ENCODE peak calls at places on chromosomes 16 and 17, in seven cellular contexts. U is IMR-90, X is heart left ventricle, V is ovary, C is K562, B is testis, Z is uterus. O is an unnamed sample.

GRCh38 chr17:79681101-79681621 is 49.6 kb upstream of the ENPP7 start:
- DNase-seq in U (no peak), X (no peak), V (no peak), C (no peak), B (no peak), Z (no peak), O (no peak)

GRCh38 chr17:43572368-43572980 is 26.3 kb upstream of the ETV4 start:
- DNase-seq in U (peak; percentile 19), X (no peak), V (no peak), C (peak; percentile 51), B (no peak), Z (no peak), O (no peak)

GRCh38 chr17:76725580-76726230 is 701 bp downstream of the JMJD6 start:
- DNase-seq in U (peak; percentile 40), X (peak; percentile 89), V (peak; percentile 70), C (peak; percentile 73), B (peak; percentile 87), Z (peak; percentile 58), O (no peak)

GRCh38 chr17:80504671-80505413 is 28.4 kb upstream of the NPTX1 start:
- DNase-seq in U (peak; percentile 85), X (no peak), V (no peak), C (no peak), B (no peak), Z (no peak), O (peak; percentile 54)

GRCh38 chr16:85006639-85007038 is 4.7 kb downstream of the ZDHHC7 start:
- DNase-seq in U (peak; percentile 32), X (no peak), V (no peak), C (no peak), B (no peak), Z (no peak), O (no peak)

GRCh38 chr17:66934040-66934439 is 30.5 kb upstream of the CACNG4 start:
- DNase-seq in U (no peak), X (no peak), V (no peak), C (no peak), B (no peak), Z (no peak), O (no peak)

GRCh38 chr17:74156878-74157277 is 46.6 kb upstream of the RPL38 start:
- DNase-seq in U (no peak), X (no peak), V (no peak), C (no peak), B (no peak), Z (no peak), O (no peak)

GRCh38 chr17:9893606-9894005 is 11.5 kb downstream of the RCVRN start:
- DNase-seq in U (peak; percentile 42), X (no peak), V (no peak), C (no peak), B (no peak), Z (no peak), O (no peak)

GRCh38 chr17:43530303-43531081 is 15.6 kb downstream of the ETV4 start:
- DNase-seq in U (peak; percentile 93), X (peak; percentile 68), V (peak; percentile 89), C (peak; percentile 49), B (peak; percentile 88), Z (peak; percentile 73), O (no peak)

GRCh38 chr17:29461807-29462206 is 71.6 kb downstream of the TAOK1 start:
- DNase-seq in U (no peak), X (no peak), V (no peak), C (no peak), B (no peak), Z (no peak), O (no peak)
- TF ChIP-seq POLR2A in U (no peak), X (no peak), V (no peak), C (no peak), B (no peak), Z (no peak), O (no peak)

GRCh38 chr17:18183334-18184142 is at the start of gene ALKBH5:
- DNase-seq in U (peak; percentile 100), X (peak; percentile 97), V (peak; percentile 97), C (peak; percentile 97), B (peak; percentile 99), Z (peak; percentile 97), O (peak; percentile 100)
- TF ChIP-seq POLR2A in U (peak; percentile 92), X (peak; percentile 94), V (peak; percentile 99), C (peak; percentile 63), B (peak; percentile 72), Z (peak; percentile 91), O (peak; percentile 89)

DNA sequence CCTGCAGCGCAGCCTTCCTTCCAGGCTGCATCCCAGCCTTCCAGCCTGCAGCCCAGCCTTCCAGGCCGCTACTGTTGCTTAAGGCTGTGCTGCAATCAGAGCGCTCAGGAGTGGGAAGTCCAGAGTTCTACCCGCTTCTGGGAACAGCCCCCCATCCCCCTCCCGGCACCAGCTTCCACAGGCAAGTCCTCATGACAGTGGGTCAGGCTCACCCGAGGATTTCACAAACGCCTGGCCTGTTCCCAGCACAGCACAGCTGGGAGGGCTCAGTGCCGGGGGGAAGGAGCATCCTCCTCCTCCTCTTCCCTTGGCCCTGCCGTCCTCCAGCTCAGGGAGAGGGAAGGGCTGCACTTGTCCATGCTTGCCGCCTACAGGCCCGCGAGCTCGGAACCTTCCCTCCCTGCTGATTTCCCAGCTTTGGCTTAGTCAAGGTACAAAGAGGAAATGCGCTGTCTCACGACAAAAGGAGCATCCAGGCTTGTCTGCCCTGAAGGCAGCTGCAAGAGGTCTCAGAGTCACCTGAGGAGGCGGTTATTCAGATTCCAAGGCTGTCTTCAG is 8.3 kb downstream of the SOCS3 start:
- DNase-seq in U (peak; percentile 98), X (peak; percentile 94), V (peak; percentile 98), C (no peak), B (peak; percentile 92), Z (peak; percentile 100), O (peak; percentile 35)
- TF ChIP-seq POLR2A in U (no peak), X (no peak), V (peak; percentile 41), C (no peak), B (no peak), Z (no peak), O (no peak)

DNA sequence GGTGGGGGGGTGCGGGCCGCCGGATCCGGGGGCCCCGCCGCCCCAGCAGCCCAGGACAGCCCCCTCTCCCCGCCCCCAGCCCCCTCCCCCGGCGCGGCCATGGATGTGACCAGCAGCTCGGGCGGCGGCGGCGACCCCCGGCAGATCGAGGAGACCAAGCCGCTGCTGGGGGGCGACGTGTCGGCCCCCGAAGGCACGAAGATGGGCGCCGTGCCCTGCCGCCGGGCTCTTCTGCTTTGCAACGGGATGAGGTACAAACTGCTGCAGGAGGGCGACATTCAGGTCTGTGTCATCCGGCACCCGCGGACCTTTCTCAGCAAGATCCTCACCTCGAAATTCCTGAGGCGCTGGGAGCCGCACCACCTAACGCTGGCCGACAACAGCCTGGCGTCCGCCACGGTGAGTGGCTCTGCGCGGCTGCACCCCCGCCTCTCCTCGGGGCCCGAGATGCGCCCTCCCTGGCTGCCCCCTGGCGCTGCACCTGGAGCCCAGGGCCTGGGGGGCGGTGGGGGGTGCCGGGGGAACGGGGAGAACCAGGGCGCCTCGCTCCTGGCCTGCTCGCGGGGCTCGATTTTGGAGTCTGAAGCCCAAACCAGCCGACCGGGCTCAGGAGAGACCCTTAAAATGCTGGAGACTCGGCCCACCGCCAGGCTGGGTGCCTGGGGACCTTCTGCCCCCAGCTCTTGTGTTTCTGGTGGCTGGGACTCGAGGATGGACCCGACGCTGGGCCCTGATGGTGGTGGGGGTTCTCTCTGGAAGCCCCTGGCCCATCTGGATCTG is 725 bp downstream of the CMIP start:
- DNase-seq in U (peak; percentile 19), X (peak; percentile 72), V (peak; percentile 68), C (peak; percentile 83), B (peak; percentile 36), Z (peak; percentile 36), O (peak; percentile 81)
- TF ChIP-seq POLR2A in U (peak; percentile 21), X (no peak), V (no peak), C (peak; percentile 31), B (no peak), Z (no peak), O (no peak)

GRCh38 chr16:29664133-29664912 is 1.3 kb downstream of the SPN start:
- DNase-seq in U (no peak), X (no peak), V (no peak), C (peak; percentile 84), B (no peak), Z (no peak), O (no peak)

GRCh38 chr16:29663829-29664132 is 734 bp downstream of the SPN start:
- DNase-seq in U (no peak), X (no peak), V (no peak), C (no peak), B (no peak), Z (no peak), O (no peak)

GRCh38 chr16:29663020-29663828 is at the start of gene SPN:
- DNase-seq in U (no peak), X (no peak), V (no peak), C (peak; percentile 87), B (no peak), Z (no peak), O (no peak)

GRCh38 chr16:29662000-29662728 is 883 bp upstream of the SPN start:
- DNase-seq in U (no peak), X (no peak), V (no peak), C (no peak), B (no peak), Z (no peak), O (no peak)

DNA sequence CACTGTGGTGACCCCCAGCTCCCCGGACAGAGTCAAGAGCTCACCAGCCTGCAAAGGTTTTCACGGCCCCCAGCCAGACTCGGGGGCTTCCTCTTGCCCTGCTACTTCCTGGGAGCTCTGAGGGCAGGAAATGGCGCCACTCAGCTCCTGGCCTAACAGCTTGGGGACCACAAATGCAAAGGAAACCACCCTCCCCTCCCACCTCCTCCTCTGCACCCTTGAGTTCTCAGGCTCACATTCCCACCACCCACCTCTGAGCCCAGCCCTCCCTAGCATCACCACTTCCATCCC is 373 bp upstream of the SPN start:
- DNase-seq in U (no peak), X (no peak), V (no peak), C (no peak), B (no peak), Z (no peak), O (no peak)
- TF ChIP-seq POLR2A in U (no peak), X (no peak), V (no peak), C (no peak), B (no peak), Z (no peak), O (no peak)

DNA sequence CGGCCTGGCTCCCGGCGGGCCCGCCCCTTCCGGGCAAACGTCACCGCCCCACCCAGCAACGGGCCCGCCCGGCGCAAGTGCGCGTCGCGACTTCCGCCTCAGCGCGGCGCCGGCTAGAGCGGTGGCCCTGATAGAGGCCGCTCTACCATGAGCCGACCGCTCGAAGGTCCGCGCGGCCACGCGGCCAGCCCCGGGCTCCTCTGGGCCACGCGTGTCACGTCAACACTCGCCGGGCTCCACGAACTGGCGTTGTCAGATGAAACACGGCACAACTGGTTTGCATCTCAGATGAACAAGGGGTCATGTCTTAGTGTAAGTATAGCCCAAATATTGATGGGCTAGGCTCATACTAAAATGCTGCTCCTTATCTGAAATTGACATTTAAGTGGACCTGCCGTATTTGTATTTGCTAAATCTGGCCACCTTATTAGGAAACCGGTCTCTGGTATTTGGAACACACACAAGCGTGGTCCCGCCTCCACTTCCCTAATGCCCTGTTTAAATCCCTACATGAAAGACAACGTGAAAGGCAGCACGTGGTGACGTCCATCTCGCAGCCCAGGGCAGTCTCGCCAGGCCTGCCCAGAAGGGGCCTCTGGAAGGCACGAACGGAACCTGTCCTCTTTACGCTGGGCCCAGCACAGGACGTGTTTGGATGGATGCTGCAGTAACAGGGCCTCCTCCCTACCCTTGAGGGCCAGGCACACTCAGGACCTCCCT is at the start of gene ZNF598:
- DNase-seq in U (peak; percentile 84), X (peak; percentile 91), V (peak; percentile 85), C (peak; percentile 90), B (peak; percentile 87), Z (peak; percentile 83), O (peak; percentile 89)
- TF ChIP-seq POLR2A in U (peak; percentile 97), X (peak; percentile 92), V (peak; percentile 81), C (peak; percentile 96), B (peak; percentile 20), Z (peak; percentile 66), O (peak; percentile 83)

O was measured in H54.